ENCODE peak calls at places on chromosome 10, in nine cellular contexts. A, L, C, Z, R, F, K, B and J are unnamed samples.

GRCh38 chr10:58647770-58648169 is 135.1 kb downstream of the BICC1 start:
- DNase-seq in L (no peak), F (peak; percentile 57), K (no peak), C (no peak), R (no peak), B (peak; percentile 50), Z (no peak), A (no peak), J (no peak)

GRCh38 chr10:31752167-31752566 is 176.5 kb downstream of the ARHGAP12 start:
- DNase-seq in L (no peak), R (no peak), F (no peak), A (no peak), Z (no peak), C (no peak), B (no peak), K (no peak), J (no peak)

GRCh38 chr10:26448706-26449435 is 10.7 kb downstream of the APBB1IP start:
- DNase-seq in Z (no peak), B (no peak), R (no peak), L (no peak), A (no peak), F (peak; percentile 92), K (no peak), C (no peak), J (no peak)

GRCh38 chr10:97336446-97336845 is 1.9 kb upstream of the FRAT2 start:
- DNase-seq in A (no peak), Z (no peak), K (no peak), L (no peak), F (no peak), C (no peak), R (no peak), B (peak; percentile 36), J (no peak)

GRCh38 chr10:482036-482435 is 207.4 kb downstream of the DIP2C start:
- DNase-seq in B (no peak), C (peak; percentile 41), A (no peak), F (no peak), L (no peak), R (no peak), Z (peak; percentile 60), K (no peak), J (no peak)

GRCh38 chr10:306007-306406 is 170.8 kb downstream of the ZMYND11 start:
- DNase-seq in F (no peak), C (no peak), Z (no peak), A (no peak), L (no peak), B (no peak), K (no peak), R (no peak), J (no peak)

GRCh38 chr10:29486466-29486865 is 148.3 kb downstream of the SVIL start:
- DNase-seq in F (no peak), B (no peak), C (no peak), L (no peak), Z (no peak), A (no peak), R (no peak), K (no peak), J (no peak)

GRCh38 chr10:680146-680545 is 9.3 kb downstream of the DIP2C start:
- DNase-seq in L (no peak), C (no peak), A (no peak), F (no peak), Z (peak; percentile 56), K (no peak), B (no peak), R (no peak), J (no peak)

GRCh38 chr10:61819208-61819607 is 82.3 kb upstream of the ARID5B start:
- DNase-seq in F (no peak), L (no peak), K (no peak), C (no peak), B (no peak), Z (no peak), A (no peak), R (no peak), J (no peak)

GRCh38 chr10:31399631-31400030 is 80.6 kb downstream of the ZEB1 start:
- DNase-seq in Z (no peak), L (peak; percentile 51), F (peak; percentile 25), B (peak; percentile 74), C (no peak), K (no peak), R (no peak), A (no peak), J (no peak)

GRCh38 chr10:104449402-104449801 is 95.8 kb downstream of the CFAP58 start:
- DNase-seq in K (peak; percentile 43), C (no peak), L (no peak), F (no peak), Z (no peak), A (peak; percentile 24), R (no peak), B (peak; percentile 59), J (no peak)

GRCh38 chr10:126661841-126662520 is 8.5 kb downstream of the C10orf90 start:
- DNase-seq in F (peak; percentile 85), Z (no peak), A (peak; percentile 4), B (peak; percentile 89), R (no peak), K (peak; percentile 36), C (no peak), L (no peak), J (no peak)

GRCh38 chr10:133009218-133009954 is 67.0 kb upstream of the CFAP46 start:
- DNase-seq in Z (peak; percentile 96), C (no peak), F (no peak), B (peak; percentile 56), K (no peak), L (no peak), R (no peak), A (no peak), J (no peak)